ENCODE peak calls at places on chromosomes 5 and 9, in ten cellular contexts. R is CD8-positive, alpha-beta T cell; W is astrocyte; N is kidney epithelial cell; J is left ventricle myocardium inferior; L is fibroblast of lung; B is adrenal gland; I is PC-3; V is brain microvascular endothelial cell; H is colonic mucosa. F is an unnamed sample.
A peak's percentile ranks its signal among the peaks of the same experiment; 100 is the strongest.

GRCh38 chr9:76433851-76434250 is 25.1 kb upstream of the GCNT1 start:
- DNase-seq in R (no peak), W (peak; percentile 72), N (no peak), J (no peak), L (peak; percentile 72), B (no peak), I (peak; percentile 52), V (peak; percentile 39), H (no peak), F (peak; percentile 62)

GRCh38 chr9:123251741-123252140 is 16.6 kb downstream of the STRBP start:
- DNase-seq in R (no peak), W (no peak), N (no peak), J (no peak), L (no peak), B (no peak), I (no peak), V (no peak), H (peak; percentile 33), F (no peak)

GRCh38 chr9:20623748-20624124 is 1.4 kb upstream of the MLLT3 start:
- DNase-seq in R (no peak), W (no peak), N (no peak), J (no peak), L (no peak), B (no peak), I (peak; percentile 15), V (no peak), H (no peak), F (no peak)

GRCh38 chr9:114777841-114778240 is 28.0 kb downstream of the TNFSF15 start:
- DNase-seq in R (peak; percentile 58), W (no peak), N (no peak), J (no peak), L (no peak), B (no peak), I (no peak), V (peak; percentile 16), H (no peak), F (no peak)

GRCh38 chr9:81890104-81890503 is 38.1 kb upstream of the SPATA31D4 start:
- DNase-seq in R (no peak), W (no peak), N (no peak), J (no peak), L (no peak), B (no peak), I (no peak), V (no peak), H (no peak), F (no peak)

GRCh38 chr9:132754236-132754635 is 84.0 kb downstream of the GTF3C4 start:
- DNase-seq in R (no peak), W (no peak), N (no peak), J (no peak), L (no peak), B (no peak), I (no peak), V (no peak), H (no peak), F (no peak)

GRCh38 chr5:172766287-172767104 is 4.5 kb downstream of the DUSP1 start:
- DNase-seq in R (peak; percentile 39), W (peak; percentile 83), N (no peak), J (peak; percentile 69), L (peak; percentile 94), B (peak; percentile 90), I (peak; percentile 30), V (peak; percentile 89), H (no peak), F (peak; percentile 92)

GRCh38 chr9:121192959-121193645 is 8.6 kb downstream of the RAB14 start:
- DNase-seq in R (no peak), W (no peak), N (no peak), J (no peak), L (peak; percentile 27), B (no peak), I (no peak), V (no peak), H (no peak), F (no peak)

GRCh38 chr5:178449163-178450060 is 140.8 kb downstream of the COL23A1 start:
- DNase-seq in R (no peak), W (no peak), N (no peak), J (peak; percentile 31), L (no peak), B (no peak), I (no peak), V (no peak), H (no peak), F (no peak)

GRCh38 chr5:16135003-16135402 is 44.6 kb downstream of the MARCHF11 start:
- DNase-seq in R (no peak), W (no peak), N (no peak), J (no peak), L (no peak), B (no peak), I (no peak), V (no peak), H (no peak), F (no peak)

GRCh38 chr5:149561848-149562247 is 10.6 kb upstream of the CSNK1A1 start:
- DNase-seq in R (no peak), W (peak; percentile 98), N (peak; percentile 96), J (no peak), L (peak; percentile 97), B (peak; percentile 48), I (peak; percentile 99), V (peak; percentile 89), H (no peak), F (peak; percentile 98)

GRCh38 chr9:33202552-33203300 is 35.6 kb upstream of the B4GALT1 start:
- DNase-seq in R (peak; percentile 49), W (peak; percentile 55), N (no peak), J (peak; percentile 69), L (peak; percentile 82), B (peak; percentile 37), I (no peak), V (peak; percentile 84), H (no peak), F (no peak)

GRCh38 chr5:146877178-146877681 is 1.3 kb downstream of the PPP2R2B start:
- DNase-seq in R (no peak), W (no peak), N (no peak), J (no peak), L (no peak), B (no peak), I (no peak), V (no peak), H (no peak), F (no peak)
- H3K4me3 ChIP-seq in R (peak overlapping the region; percentile 73), W (peak overlapping the region; percentile 77), N (peak overlapping the region; percentile 58), J (peak overlapping the region; percentile 64), L (peak overlapping the region; percentile 51), B (no peak overlapping the region), I (no peak overlapping the region), V (no peak overlapping the region), H (peak overlapping the region; percentile 23), F (peak overlapping the region; percentile 39)

GRCh38 chr5:34905564-34905963 is 9.7 kb downstream of the RAD1 start:
- DNase-seq in R (no peak), W (no peak), N (no peak), J (no peak), L (peak; percentile 39), B (no peak), I (peak; percentile 37), V (no peak), H (no peak), F (no peak)
- TF ChIP-seq CTCF in R (no peak), W (peak; percentile 40), N (peak; percentile 54), J (peak; percentile 40), L (peak; percentile 56), B (no peak), I (peak; percentile 75), V (peak; percentile 67), H (no peak), F (no peak)

GRCh38 chr9:68708513-68708912 is 3.5 kb downstream of the PIP5K1B start:
- DNase-seq in R (no peak), W (no peak), N (no peak), J (no peak), L (no peak), B (no peak), I (no peak), V (no peak), H (no peak), F (no peak)

GRCh38 chr9:68704804-68705635 is at the start of gene PIP5K1B:
- DNase-seq in R (no peak), W (peak; percentile 43), N (peak; percentile 9), J (peak; percentile 77), L (peak; percentile 39), B (peak; percentile 88), I (peak; percentile 56), V (peak; percentile 27), H (peak; percentile 89), F (peak; percentile 64)

GRCh38 chr9:68708089-68708488 is 3.0 kb downstream of the PIP5K1B start:
- DNase-seq in R (no peak), W (no peak), N (no peak), J (no peak), L (no peak), B (no peak), I (no peak), V (no peak), H (no peak), F (no peak)

GRCh38 chr9:68705636-68706578 is 867 bp downstream of the PIP5K1B start:
- DNase-seq in R (no peak), W (no peak), N (no peak), J (peak; percentile 55), L (peak; percentile 11), B (peak; percentile 34), I (no peak), V (no peak), H (peak; percentile 59), F (no peak)

GRCh38 chr9:68706579-68707201 is 1.6 kb downstream of the PIP5K1B start:
- DNase-seq in R (no peak), W (no peak), N (no peak), J (no peak), L (no peak), B (no peak), I (no peak), V (no peak), H (no peak), F (no peak)
- H3K27me3 ChIP-seq in R (peaks cover 20% of the 10 kb centered on the region), W (peaks cover 41% of the 10 kb centered on the region), N (peaks cover 35% of the 10 kb centered on the region), J (peaks cover 28% of the 10 kb centered on the region), L (peaks cover 25% of the 10 kb centered on the region), B (no peaks in the 10 kb centered on the region), I (peaks cover 71% of the 10 kb centered on the region), V (peaks cover 46% of the 10 kb centered on the region), H (no peaks in the 10 kb centered on the region), F (peaks cover 22% of the 10 kb centered on the region)

DNA sequence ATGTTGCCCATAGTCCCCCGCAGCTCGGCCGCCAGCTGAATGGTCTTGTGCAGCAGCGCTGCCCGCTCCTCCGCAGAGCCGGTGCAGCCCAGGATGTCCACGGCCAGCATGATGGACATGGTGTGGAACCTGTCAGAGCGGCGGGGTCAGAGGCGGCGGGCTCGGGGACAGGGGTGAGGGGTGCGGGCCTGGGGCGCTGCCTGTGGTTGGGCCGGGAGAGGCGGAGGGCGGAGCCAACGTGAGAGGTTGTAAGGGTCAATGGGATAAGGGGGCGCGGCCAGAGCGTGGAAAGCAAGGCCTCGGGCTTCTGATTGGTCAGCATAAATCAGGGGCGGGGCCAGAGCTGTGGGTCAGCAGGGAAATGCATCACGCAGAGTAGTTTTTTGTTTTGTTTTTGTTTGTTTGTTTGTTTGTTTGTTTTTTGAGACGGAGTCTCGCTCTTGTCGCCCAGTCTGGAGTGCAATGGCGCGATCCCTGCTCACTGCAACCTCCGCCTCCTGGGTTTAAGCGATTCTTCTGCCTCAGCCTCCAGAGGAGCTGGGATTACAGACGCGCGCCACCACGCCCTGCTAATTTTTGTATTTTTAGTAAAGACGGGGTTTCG is 6.8 kb upstream of the TOR2A start:
- DNase-seq in R (no peak), W (peak; percentile 10), N (peak; percentile 14), J (peak; percentile 81), L (peak; percentile 19), B (peak; percentile 85), I (no peak), V (no peak), H (peak; percentile 80), F (peak; percentile 19)
- H3K4me3 ChIP-seq in R (no peak overlapping the region), W (peak overlapping the region; percentile 36), N (peak overlapping the region; percentile 5), J (peak overlapping the region; percentile 64), L (peak overlapping the region; percentile 28), B (peak overlapping the region; percentile 4), I (no peak overlapping the region), V (peak overlapping the region; percentile 53), H (no peak overlapping the region), F (no peak overlapping the region)